ENCODE peak calls at places on chromosomes 16 and 17, in four cellular contexts. V is GM23248, M is GM12865, Z is left cardiac atrium. J is an unnamed sample.

GRCh38 chr17:68424861-68425260 is 32.4 kb downstream of the WIPI1 start:
- DNase-seq in V (no peak), M (no peak), Z (no peak), J (no peak)

GRCh38 chr17:77879226-77879895 is 79.1 kb upstream of the TNRC6C start:
- DNase-seq in Z (no peak), V (no peak), M (no peak), J (no peak)

GRCh38 chr16:67445913-67446907 is 15.3 kb downstream of the HSD11B2 start:
- DNase-seq in M (no peak), Z (peak), V (no peak), J (no peak)

GRCh38 chr17:76957600-76958464 is 89.6 kb downstream of the MGAT5B start:
- DNase-seq in V (peak), Z (no peak), M (no peak), J (peak)

GRCh38 chr16:58515125-58515870 is at the start of gene SETD6:
- DNase-seq in Z (peak), M (peak), V (peak), J (peak)

GRCh38 chr17:61837175-61838051 is 25.9 kb downstream of the BRIP1 start:
- DNase-seq in Z (peak), M (peak), V (peak), J (no peak)

GRCh38 chr16:67082100-67082499 is 27.6 kb upstream of the PHAF1 start:
- DNase-seq in V (no peak), M (no peak), Z (no peak), J (no peak)

GRCh38 chr16:12729448-12729847 is 74.2 kb downstream of the CPPED1 start:
- DNase-seq in M (peak), Z (no peak), V (peak), J (no peak)

GRCh38 chr16:86072328-86073102 is 173.6 kb downstream of the IRF8 start:
- DNase-seq in M (peak), Z (peak), V (peak), J (peak)